ENCODE peak calls at places on chromosomes 7 and 10, in seven cellular contexts. One of them, this sample, is unnamed.

GRCh38 chr7:98394377-98394836 is 6.5 kb downstream of the BAIAP2L1 start:
- DNase-seq in AG09309: peak; percentile 67
- DNase-seq in mammary epithelial cell: peak; percentile 53
- DNase-seq in MM.1S: no peak
- DNase-seq in fibroblast of mammary gland: peak; percentile 69
- DNase-seq in lower lobe of right lung: no peak
- DNase-seq in colonic mucosa: no peak
- DNase-seq in this sample: peak; percentile 54

GRCh38 chr7:43824963-43825362 is 44.4 kb downstream of the MRPS24 start:
- DNase-seq in fibroblast of mammary gland: no peak
- DNase-seq in colonic mucosa: no peak
- DNase-seq in mammary epithelial cell: no peak
- DNase-seq in lower lobe of right lung: no peak
- DNase-seq in AG09309: no peak
- DNase-seq in MM.1S: no peak
- DNase-seq in this sample: no peak

GRCh38 chr10:131210181-131210580 is 101.3 kb downstream of the TCERG1L start:
- DNase-seq in mammary epithelial cell: no peak
- DNase-seq in fibroblast of mammary gland: no peak
- DNase-seq in lower lobe of right lung: no peak
- DNase-seq in MM.1S: no peak
- DNase-seq in AG09309: no peak
- DNase-seq in colonic mucosa: no peak
- DNase-seq in this sample: no peak

GRCh38 chr7:152054377-152055230 is 29.1 kb downstream of the GALNT11 start:
- DNase-seq in lower lobe of right lung: no peak
- DNase-seq in MM.1S: no peak
- DNase-seq in AG09309: peak; percentile 55
- DNase-seq in mammary epithelial cell: peak; percentile 36
- DNase-seq in fibroblast of mammary gland: peak; percentile 90
- DNase-seq in colonic mucosa: no peak
- DNase-seq in this sample: peak; percentile 47

GRCh38 chr7:43726466-43726865 is 2.9 kb downstream of the COA1 start:
- DNase-seq in AG09309: no peak
- DNase-seq in lower lobe of right lung: no peak
- DNase-seq in MM.1S: no peak
- DNase-seq in colonic mucosa: no peak
- DNase-seq in mammary epithelial cell: no peak
- DNase-seq in fibroblast of mammary gland: peak; percentile 32
- DNase-seq in this sample: no peak

GRCh38 chr7:1156782-1157535 is 3.0 kb downstream of the ZFAND2A start:
- DNase-seq in mammary epithelial cell: no peak
- DNase-seq in AG09309: no peak
- DNase-seq in fibroblast of mammary gland: peak; percentile 64
- DNase-seq in lower lobe of right lung: no peak
- DNase-seq in MM.1S: no peak
- DNase-seq in colonic mucosa: peak; percentile 60
- DNase-seq in this sample: no peak

GRCh38 chr7:27492224-27492623 is 170.5 kb downstream of the HIBADH start:
- DNase-seq in mammary epithelial cell: no peak
- DNase-seq in AG09309: no peak
- DNase-seq in colonic mucosa: no peak
- DNase-seq in MM.1S: no peak
- DNase-seq in lower lobe of right lung: no peak
- DNase-seq in fibroblast of mammary gland: no peak
- DNase-seq in this sample: no peak

GRCh38 chr7:148905093-148905666 is 21.1 kb upstream of the EZH2 start:
- DNase-seq in AG09309: no peak
- DNase-seq in lower lobe of right lung: no peak
- DNase-seq in mammary epithelial cell: no peak
- DNase-seq in fibroblast of mammary gland: no peak
- DNase-seq in colonic mucosa: no peak
- DNase-seq in MM.1S: no peak
- DNase-seq in this sample: no peak

GRCh38 chr7:142131439-142131838 is 19.9 kb downstream of the MGAM2 start:
- DNase-seq in MM.1S: no peak
- DNase-seq in colonic mucosa: no peak
- DNase-seq in lower lobe of right lung: no peak
- DNase-seq in AG09309: no peak
- DNase-seq in mammary epithelial cell: no peak
- DNase-seq in fibroblast of mammary gland: no peak
- DNase-seq in this sample: no peak

GRCh38 chr10:70268376-70268775 is 15.4 kb downstream of the NPFFR1 start:
- DNase-seq in lower lobe of right lung: no peak
- DNase-seq in fibroblast of mammary gland: no peak
- DNase-seq in colonic mucosa: no peak
- DNase-seq in MM.1S: no peak
- DNase-seq in mammary epithelial cell: no peak
- DNase-seq in AG09309: no peak
- DNase-seq in this sample: no peak

GRCh38 chr10:77602231-77602912 is 35.2 kb downstream of the KCNMA1 start:
- DNase-seq in lower lobe of right lung: no peak
- DNase-seq in mammary epithelial cell: no peak
- DNase-seq in fibroblast of mammary gland: peak; percentile 59
- DNase-seq in colonic mucosa: no peak
- DNase-seq in MM.1S: no peak
- DNase-seq in AG09309: no peak
- DNase-seq in this sample: no peak

GRCh38 chr10:102235598-102235920 is 5.8 kb downstream of the PITX3 start:
- DNase-seq in mammary epithelial cell: peak; percentile 75
- DNase-seq in fibroblast of mammary gland: no peak
- DNase-seq in colonic mucosa: no peak
- DNase-seq in lower lobe of right lung: no peak
- DNase-seq in AG09309: no peak
- DNase-seq in MM.1S: no peak
- DNase-seq in this sample: no peak

GRCh38 chr7:105759670-105760548 is 116.5 kb downstream of the ATXN7L1 start:
- DNase-seq in fibroblast of mammary gland: peak; percentile 77
- DNase-seq in colonic mucosa: peak; percentile 63
- DNase-seq in mammary epithelial cell: peak; percentile 37
- DNase-seq in lower lobe of right lung: no peak
- DNase-seq in MM.1S: peak; percentile 56
- DNase-seq in AG09309: peak; percentile 34
- DNase-seq in this sample: peak; percentile 44

GRCh38 chr10:49092477-49092876 is 22.8 kb downstream of the VSTM4 start:
- DNase-seq in fibroblast of mammary gland: no peak
- DNase-seq in colonic mucosa: no peak
- DNase-seq in MM.1S: no peak
- DNase-seq in AG09309: no peak
- DNase-seq in lower lobe of right lung: no peak
- DNase-seq in mammary epithelial cell: no peak
- DNase-seq in this sample: no peak

GRCh38 chr7:132519936-132520335 is 56.3 kb downstream of the PLXNA4 start:
- DNase-seq in colonic mucosa: no peak
- DNase-seq in MM.1S: no peak
- DNase-seq in fibroblast of mammary gland: no peak
- DNase-seq in lower lobe of right lung: no peak
- DNase-seq in mammary epithelial cell: no peak
- DNase-seq in AG09309: peak; percentile 14
- DNase-seq in this sample: no peak

GRCh38 chr7:132518839-132519173 is 57.5 kb downstream of the PLXNA4 start:
- DNase-seq in MM.1S: no peak
- DNase-seq in AG09309: no peak
- DNase-seq in mammary epithelial cell: no peak
- DNase-seq in lower lobe of right lung: no peak
- DNase-seq in colonic mucosa: no peak
- DNase-seq in fibroblast of mammary gland: no peak
- DNase-seq in this sample: no peak

GRCh38 chr7:132520591-132520990 is 55.7 kb downstream of the PLXNA4 start:
- DNase-seq in colonic mucosa: no peak
- DNase-seq in lower lobe of right lung: no peak
- DNase-seq in AG09309: no peak
- DNase-seq in MM.1S: no peak
- DNase-seq in fibroblast of mammary gland: no peak
- DNase-seq in mammary epithelial cell: no peak
- DNase-seq in this sample: no peak

GRCh38 chr7:132516042-132516840 is 60.0 kb downstream of the PLXNA4 start:
- DNase-seq in colonic mucosa: no peak
- DNase-seq in fibroblast of mammary gland: peak; percentile 64
- DNase-seq in AG09309: peak; percentile 21
- DNase-seq in mammary epithelial cell: peak; percentile 21
- DNase-seq in MM.1S: no peak
- DNase-seq in lower lobe of right lung: no peak
- DNase-seq in this sample: no peak

GRCh38 chr7:132518102-132518838 is 58.0 kb downstream of the PLXNA4 start:
- DNase-seq in AG09309: no peak
- DNase-seq in colonic mucosa: no peak
- DNase-seq in fibroblast of mammary gland: peak; percentile 25
- DNase-seq in mammary epithelial cell: no peak
- DNase-seq in lower lobe of right lung: no peak
- DNase-seq in MM.1S: no peak
- DNase-seq in this sample: no peak
- TF ChIP-seq CTCF in AG09309: peak; percentile 39
- TF ChIP-seq CTCF in colonic mucosa: peak; percentile 34
- TF ChIP-seq CTCF in fibroblast of mammary gland: peak; percentile 47
- TF ChIP-seq CTCF in mammary epithelial cell: peak; percentile 45
- TF ChIP-seq CTCF in lower lobe of right lung: no peak
- TF ChIP-seq CTCF in MM.1S: peak; percentile 51
- TF ChIP-seq CTCF in this sample: peak; percentile 18

GRCh38 chr7:122532406-122533269 is 166.3 kb downstream of the RNF133 start:
- DNase-seq in mammary epithelial cell: no peak
- DNase-seq in colonic mucosa: no peak
- DNase-seq in AG09309: no peak
- DNase-seq in lower lobe of right lung: no peak
- DNase-seq in MM.1S: peak; percentile 61
- DNase-seq in fibroblast of mammary gland: peak; percentile 32
- DNase-seq in this sample: no peak
- TF ChIP-seq CTCF in mammary epithelial cell: peak; percentile 35
- TF ChIP-seq CTCF in colonic mucosa: peak; percentile 13
- TF ChIP-seq CTCF in AG09309: peak; percentile 16
- TF ChIP-seq CTCF in lower lobe of right lung: peak; percentile 28
- TF ChIP-seq CTCF in MM.1S: peak; percentile 64
- TF ChIP-seq CTCF in fibroblast of mammary gland: peak; percentile 38
- TF ChIP-seq CTCF in this sample: peak; percentile 39

GRCh38 chr10:124447741-124448466 is 1.9 kb downstream of the NKX1-2 start:
- DNase-seq in lower lobe of right lung: no peak
- DNase-seq in MM.1S: no peak
- DNase-seq in mammary epithelial cell: no peak
- DNase-seq in fibroblast of mammary gland: no peak
- DNase-seq in colonic mucosa: no peak
- DNase-seq in AG09309: no peak
- DNase-seq in this sample: no peak
- TF ChIP-seq CTCF in lower lobe of right lung: no peak
- TF ChIP-seq CTCF in MM.1S: no peak
- TF ChIP-seq CTCF in mammary epithelial cell: no peak
- TF ChIP-seq CTCF in fibroblast of mammary gland: no peak
- TF ChIP-seq CTCF in colonic mucosa: no peak
- TF ChIP-seq CTCF in AG09309: no peak
- TF ChIP-seq CTCF in this sample: no peak

DNA sequence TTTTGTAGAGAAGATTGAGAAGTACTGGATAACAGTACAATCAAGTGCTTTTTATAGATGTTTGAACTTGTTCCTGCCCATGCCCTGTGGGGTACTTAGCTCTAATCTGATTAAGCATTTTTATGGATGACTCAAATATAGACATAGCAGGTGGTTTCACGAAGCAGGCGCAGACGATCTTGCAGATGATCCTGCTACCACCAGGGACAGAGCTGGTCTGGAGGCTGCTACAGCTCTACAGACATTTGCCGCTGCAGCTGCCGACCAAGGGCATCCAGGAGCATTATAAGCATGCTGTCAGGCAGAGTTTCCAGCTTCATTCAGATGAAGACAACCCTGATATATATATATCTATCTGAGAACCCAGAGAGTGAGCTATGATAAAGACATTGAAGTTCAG is 650.4 kb downstream of the NXPH1 start:
- DNase-seq in AG09309: no peak
- DNase-seq in lower lobe of right lung: no peak
- DNase-seq in mammary epithelial cell: no peak
- DNase-seq in MM.1S: no peak
- DNase-seq in fibroblast of mammary gland: no peak
- DNase-seq in colonic mucosa: no peak
- DNase-seq in this sample: no peak
- TF ChIP-seq CTCF in AG09309: no peak
- TF ChIP-seq CTCF in lower lobe of right lung: no peak
- TF ChIP-seq CTCF in mammary epithelial cell: no peak
- TF ChIP-seq CTCF in MM.1S: no peak
- TF ChIP-seq CTCF in fibroblast of mammary gland: no peak
- TF ChIP-seq CTCF in colonic mucosa: no peak
- TF ChIP-seq CTCF in this sample: no peak

GRCh38 chr10:68992721-68993440 is 4.3 kb downstream of the KIFBP start:
- DNase-seq in AG09309: peak; percentile 81
- DNase-seq in MM.1S: no peak
- DNase-seq in colonic mucosa: no peak
- DNase-seq in lower lobe of right lung: no peak
- DNase-seq in fibroblast of mammary gland: peak; percentile 96
- DNase-seq in mammary epithelial cell: peak; percentile 79
- DNase-seq in this sample: peak; percentile 82

GRCh38 chr10:68989317-68989990 is 851 bp downstream of the KIFBP start:
- DNase-seq in AG09309: no peak
- DNase-seq in fibroblast of mammary gland: peak; percentile 22
- DNase-seq in MM.1S: no peak
- DNase-seq in colonic mucosa: no peak
- DNase-seq in mammary epithelial cell: no peak
- DNase-seq in lower lobe of right lung: no peak
- DNase-seq in this sample: no peak

GRCh38 chr10:68987611-68988010 is 992 bp upstream of the KIFBP start:
- DNase-seq in AG09309: no peak
- DNase-seq in MM.1S: no peak
- DNase-seq in colonic mucosa: no peak
- DNase-seq in mammary epithelial cell: no peak
- DNase-seq in lower lobe of right lung: no peak
- DNase-seq in fibroblast of mammary gland: no peak
- DNase-seq in this sample: no peak

GRCh38 chr10:68988530-68989316 is at the start of gene KIFBP:
- DNase-seq in AG09309: peak; percentile 92
- DNase-seq in mammary epithelial cell: peak; percentile 96
- DNase-seq in MM.1S: peak; percentile 97
- DNase-seq in colonic mucosa: peak; percentile 97
- DNase-seq in fibroblast of mammary gland: peak; percentile 98
- DNase-seq in lower lobe of right lung: peak; percentile 95
- DNase-seq in this sample: peak; percentile 93
- TF ChIP-seq CTCF in AG09309: peak; percentile 64
- TF ChIP-seq CTCF in mammary epithelial cell: peak; percentile 64
- TF ChIP-seq CTCF in MM.1S: peak; percentile 58
- TF ChIP-seq CTCF in colonic mucosa: peak; percentile 22
- TF ChIP-seq CTCF in fibroblast of mammary gland: peak; percentile 47
- TF ChIP-seq CTCF in lower lobe of right lung: peak; percentile 52
- TF ChIP-seq CTCF in this sample: peak; percentile 71

GRCh38 chr10:115846528-115846927 is 426.5 kb downstream of the GFRA1 start:
- DNase-seq in colonic mucosa: no peak
- DNase-seq in lower lobe of right lung: no peak
- DNase-seq in MM.1S: no peak
- DNase-seq in fibroblast of mammary gland: no peak
- DNase-seq in AG09309: no peak
- DNase-seq in mammary epithelial cell: no peak
- DNase-seq in this sample: no peak
- TF ChIP-seq CTCF in colonic mucosa: no peak
- TF ChIP-seq CTCF in lower lobe of right lung: no peak
- TF ChIP-seq CTCF in MM.1S: no peak
- TF ChIP-seq CTCF in fibroblast of mammary gland: no peak
- TF ChIP-seq CTCF in AG09309: no peak
- TF ChIP-seq CTCF in mammary epithelial cell: no peak
- TF ChIP-seq CTCF in this sample: no peak

DNA sequence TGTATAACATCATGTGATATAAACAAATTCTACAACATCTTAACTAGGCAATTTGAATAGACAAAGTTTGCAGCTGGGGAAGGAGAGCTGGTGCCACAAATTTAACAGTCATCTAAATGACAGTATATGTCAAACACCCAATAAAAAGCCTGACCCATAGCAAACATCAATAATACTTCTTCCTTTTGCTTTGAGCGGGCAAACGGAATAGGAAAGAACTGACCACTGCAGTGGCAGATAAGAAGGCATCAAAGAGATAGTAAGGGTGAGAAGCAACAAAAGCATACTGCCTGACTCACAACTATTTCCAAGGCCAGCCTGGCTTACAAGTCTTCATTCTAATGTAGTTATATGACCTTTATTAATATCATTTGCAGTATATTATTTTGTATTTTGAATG is 99.9 kb downstream of the LRRN3 start:
- DNase-seq in fibroblast of mammary gland: no peak
- DNase-seq in mammary epithelial cell: no peak
- DNase-seq in colonic mucosa: no peak
- DNase-seq in MM.1S: no peak
- DNase-seq in lower lobe of right lung: no peak
- DNase-seq in AG09309: no peak
- DNase-seq in this sample: no peak
- TF ChIP-seq CTCF in fibroblast of mammary gland: no peak
- TF ChIP-seq CTCF in mammary epithelial cell: no peak
- TF ChIP-seq CTCF in colonic mucosa: no peak
- TF ChIP-seq CTCF in MM.1S: no peak
- TF ChIP-seq CTCF in lower lobe of right lung: no peak
- TF ChIP-seq CTCF in AG09309: no peak
- TF ChIP-seq CTCF in this sample: no peak

This sample was measured in AG09319.